ENCODE peak calls at places on chromosome 2, in four cellular contexts. D, G, Q and T are unnamed samples. For H3K4me1, the result is how much of the 10 kb centered on the place peaks cover.

GRCh38 chr2:232761301-232761907 is 15.0 kb downstream of the KCNJ13 start:
- DNase-seq in D (peak), G (peak), Q (no peak), T (no peak)

GRCh38 chr2:104678181-104678580 is 175.7 kb upstream of the POU3F3 start:
- DNase-seq in D (no peak), G (no peak), Q (no peak), T (no peak)

GRCh38 chr2:44954902-44955592 is 13.5 kb downstream of the SIX3 start:
- DNase-seq in D (no peak), G (no peak), Q (no peak), T (no peak)

GRCh38 chr2:227147023-227147422 is 17.0 kb downstream of the COL4A4 start:
- DNase-seq in D (no peak), G (no peak), Q (no peak), T (no peak)

GRCh38 chr2:179974743-179975142 is 32.4 kb downstream of the CWC22 start:
- DNase-seq in D (peak), G (no peak), Q (no peak), T (no peak)

GRCh38 chr2:233084488-233084887 is 24.3 kb downstream of the INPP5D start:
- DNase-seq in D (no peak), G (no peak), Q (no peak), T (peak)

GRCh38 chr2:3147641-3148530 is 229.7 kb downstream of the EIPR1 start:
- DNase-seq in D (no peak), G (no peak), Q (no peak), T (no peak)

GRCh38 chr2:71536311-71536710 is 83.0 kb downstream of the DYSF start:
- DNase-seq in D (peak), G (no peak), Q (no peak), T (no peak)

GRCh38 chr2:39024833-39025232 is 96.0 kb downstream of the SOS1 start:
- DNase-seq in D (peak), G (no peak), Q (no peak), T (no peak)

GRCh38 chr2:56580242-56580641 is 396.5 kb downstream of the CCDC85A start:
- DNase-seq in D (peak), G (no peak), Q (no peak), T (no peak)

GRCh38 chr2:163338270-163338669 is 397.5 kb downstream of the FIGN start:
- DNase-seq in D (no peak), G (no peak), Q (no peak), T (no peak)

GRCh38 chr2:62800618-62801017 is 95.1 kb downstream of the EHBP1 start:
- DNase-seq in D (no peak), G (no peak), Q (no peak), T (no peak)

GRCh38 chr2:173161040-173161439 is 85.4 kb downstream of the MAP3K20 start:
- DNase-seq in D (no peak), G (no peak), Q (no peak), T (no peak)

GRCh38 chr2:224127871-224128501 is 88.9 kb upstream of the SERPINE2 start:
- DNase-seq in D (no peak), G (no peak), Q (no peak), T (no peak)

GRCh38 chr2:16069933-16070647 is 129.7 kb downstream of the MYCN start:
- DNase-seq in D (peak), G (no peak), Q (no peak), T (no peak)

GRCh38 chr2:133483201-133483600 is 85.1 kb downstream of the NCKAP5 start:
- DNase-seq in D (no peak), G (no peak), Q (no peak), T (no peak)

GRCh38 chr2:176774768-176775453 is 437.7 kb upstream of the HNRNPA3 start:
- DNase-seq in D (no peak), G (peak), Q (no peak), T (no peak)

GRCh38 chr2:43136011-43136799 is 90.2 kb downstream of the ZFP36L2 start:
- DNase-seq in D (no peak), G (no peak), Q (no peak), T (no peak)
- H3K27ac ChIP-seq in D (no peak), G (no peak), Q (no peak), T (no peak)

DNA sequence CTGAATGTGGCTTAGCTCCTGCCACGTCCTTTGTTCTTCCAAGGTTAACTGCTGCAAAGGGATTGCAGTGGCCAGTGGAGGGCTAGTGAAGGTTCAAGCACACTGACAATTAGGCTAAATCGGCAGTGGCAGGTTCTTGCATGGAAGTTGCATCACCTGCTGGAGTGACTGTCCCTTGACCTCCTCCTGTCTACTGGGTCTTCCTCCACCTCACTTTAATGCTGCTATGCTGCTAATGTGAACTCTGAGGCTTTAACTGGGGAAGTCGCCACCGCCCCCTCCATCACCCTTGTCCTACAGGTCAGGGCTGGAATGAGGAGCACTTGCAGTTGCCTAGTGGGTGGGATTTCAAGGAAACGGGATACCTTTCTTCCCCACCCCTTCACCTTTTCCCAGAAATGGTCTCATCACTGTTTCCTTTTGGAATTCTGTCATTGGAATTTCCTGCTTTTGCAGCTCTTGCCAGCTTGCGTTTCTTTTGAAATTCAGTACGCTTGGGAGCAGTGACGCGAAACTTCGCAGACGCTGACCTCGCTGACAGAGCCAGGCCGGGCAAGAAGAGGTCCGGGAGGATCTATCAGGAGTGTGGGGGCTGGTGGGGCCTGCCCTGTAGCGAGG is 150.3 kb downstream of the SH3RF3 start:
- DNase-seq in D (no peak), G (no peak), Q (no peak), T (no peak)
- H3K4me1 ChIP-seq in D (under half), G (under half), Q (under half), T (under half)

GRCh38 chr2:46009772-46010171 is 287.4 kb upstream of the EPAS1 start:
- DNase-seq in D (no peak), G (no peak), Q (no peak), T (no peak)

GRCh38 chr2:46008082-46008870 is 288.9 kb upstream of the EPAS1 start:
- DNase-seq in D (peak), G (no peak), Q (no peak), T (no peak)

GRCh38 chr2:46009315-46009714 is 287.9 kb upstream of the EPAS1 start:
- DNase-seq in D (no peak), G (no peak), Q (no peak), T (no peak)

GRCh38 chr2:46006634-46007033 is 290.6 kb upstream of the EPAS1 start:
- DNase-seq in D (no peak), G (no peak), Q (no peak), T (no peak)

DNA sequence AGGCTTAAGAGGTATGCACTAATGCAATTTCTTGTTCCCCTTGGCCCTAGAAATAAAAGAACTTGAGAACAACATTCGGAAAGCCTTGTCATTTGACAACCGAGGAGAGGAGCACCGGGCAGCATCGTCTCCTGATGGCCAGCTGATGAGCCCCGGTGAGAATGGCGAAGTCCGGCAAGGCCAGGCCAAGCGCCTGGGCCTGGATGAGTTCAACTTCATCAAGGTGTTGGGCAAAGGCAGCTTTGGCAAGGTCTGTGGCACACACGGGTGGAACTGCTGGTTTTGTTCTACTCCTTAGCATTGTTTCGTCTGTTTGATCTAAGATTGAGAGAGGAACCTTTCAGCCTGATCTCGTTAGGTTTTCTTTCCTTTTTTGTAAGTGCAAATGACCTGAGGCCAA is 289.8 kb upstream of the EPAS1 start:
- DNase-seq in D (no peak), G (no peak), Q (no peak), T (no peak)
- H3K4me3 ChIP-seq in D (no peak), G (no peak), Q (no peak), T (no peak)

DNA sequence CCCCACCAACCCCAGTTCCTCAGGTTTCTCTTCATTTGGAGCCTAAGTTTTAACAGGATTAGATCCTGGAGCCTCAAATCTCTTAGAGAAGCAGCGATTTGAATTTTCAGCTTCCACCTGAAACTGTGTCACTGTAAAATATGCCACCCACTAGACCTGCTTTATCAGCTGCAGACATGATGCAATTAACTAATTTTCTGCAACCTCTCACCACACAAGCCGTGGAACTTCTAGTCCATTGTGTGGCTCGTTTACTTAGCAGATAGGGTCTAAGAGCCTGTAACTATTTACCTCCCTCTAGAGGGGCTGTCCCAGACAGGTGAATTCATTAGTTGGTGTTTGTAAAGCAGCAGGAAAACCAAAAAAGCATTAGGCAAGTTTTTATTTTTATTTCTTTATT is 31.6 kb upstream of the FZD5 start:
- DNase-seq in D (no peak), G (no peak), Q (no peak), T (no peak)
- H3K27ac ChIP-seq in D (no peak), G (no peak), Q (no peak), T (no peak)

GRCh38 chr2:30238143-30238800 is 6.9 kb downstream of the LBH start:
- DNase-seq in D (no peak), G (no peak), Q (no peak), T (no peak)
- H3K4me1 ChIP-seq in D (under half), G (under half), Q (under half), T (half or more)

GRCh38 chr2:47172156-47172921 is 17.2 kb upstream of the STPG4 start:
- DNase-seq in D (no peak), G (no peak), Q (no peak), T (no peak)
- H3K4me3 ChIP-seq in D (peak), G (peak), Q (no peak), T (peak)

DNA sequence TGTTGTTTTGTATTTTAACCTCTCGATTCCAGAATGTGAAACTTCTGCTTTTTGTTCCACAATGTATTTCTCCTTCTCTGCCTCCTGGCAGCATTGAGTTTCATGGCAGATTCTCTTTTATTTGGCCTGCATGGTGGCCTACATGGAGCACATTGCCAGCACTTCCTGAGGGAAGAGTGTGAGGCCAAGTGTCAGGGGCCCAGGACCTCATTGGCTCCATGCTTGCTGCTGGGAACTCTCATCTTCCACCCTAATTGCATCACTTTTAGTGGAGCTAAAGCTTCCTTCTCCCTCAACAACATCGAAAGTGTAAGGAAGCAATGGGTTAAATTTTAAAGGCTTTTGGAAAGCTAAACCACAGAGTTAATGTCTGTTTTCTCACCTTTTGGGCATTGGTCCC is 9.5 kb downstream of the TRIB2 start:
- DNase-seq in D (no peak), G (no peak), Q (no peak), T (no peak)
- H3K27ac ChIP-seq in D (no peak), G (no peak), Q (no peak), T (peak)